ENCODE peak calls at places on chromosomes 16 and 17, in six cellular contexts. P is skeletal muscle cell; O is DMS 273 treated with DMSO at 0.1 percent for 48 hours; I is activated B cell treated with CpG ODN at 0.5 μM for 24 hours; N is AG08395; B is activated effector memory CD4-positive, alpha-beta T cell treated with anti-CD3 and anti-CD28 coated beads, Interleukin-2, amount 50 U/mL, for 16 hours. R is an unnamed sample.

GRCh38 chr16:69861276-69862030 is 89.7 kb upstream of the CLEC18A start:
- DNase-seq in B (no peak), O (no peak), N (peak), P (peak), I (no peak), R (no peak)

GRCh38 chr17:31112001-31112661 is 17.4 kb downstream of the NF1 start:
- DNase-seq in B (no peak), P (no peak), N (no peak), O (no peak), I (no peak), R (no peak)

GRCh38 chr17:16417896-16418683 is 2.7 kb downstream of the TRPV2 start:
- DNase-seq in I (no peak), N (peak), B (no peak), O (no peak), P (no peak), R (no peak)

GRCh38 chr17:37530420-37530819 is 40.7 kb downstream of the DUSP14 start:
- DNase-seq in N (peak), B (no peak), P (no peak), I (no peak), O (no peak), R (no peak)

GRCh38 chr17:28684963-28685362 is 23.0 kb downstream of the SUPT6H start:
- DNase-seq in P (no peak), B (no peak), N (peak), O (peak), I (no peak), R (no peak)

GRCh38 chr16:89485701-89486246 is 4.6 kb downstream of the ANKRD11 start:
- DNase-seq in I (no peak), N (no peak), O (no peak), P (no peak), B (no peak), R (no peak)

GRCh38 chr17:362721-363120 is 10.1 kb upstream of the RPH3AL start:
- DNase-seq in P (no peak), I (no peak), N (no peak), O (no peak), B (peak), R (no peak)

GRCh38 chr17:56879280-56879679 is 34.6 kb downstream of the TRIM25 start:
- DNase-seq in N (no peak), B (no peak), P (no peak), O (no peak), I (no peak), R (no peak)

GRCh38 chr16:85955566-85955965 is 56.6 kb downstream of the IRF8 start:
- DNase-seq in O (no peak), N (no peak), I (peak), B (no peak), P (no peak), R (no peak)

GRCh38 chr17:6124856-6125255 is 54.7 kb downstream of the WSCD1 start:
- DNase-seq in B (no peak), N (no peak), O (no peak), P (no peak), I (no peak), R (no peak)

GRCh38 chr17:12620200-12620720 is 45.4 kb upstream of the MYOCD start:
- DNase-seq in N (no peak), B (no peak), P (peak), I (no peak), O (no peak), R (no peak)

R was measured in memory B cell.